ENCODE peak calls at places on chromosomes 12 and 14, in six cellular contexts. U is esophagus squamous epithelium, Q is MM.1S, M is cardiac fibroblast, O is mucosa of descending colon, A is choroid plexus epithelial cell. Y is an unnamed sample.

GRCh38 chr14:103091041-103091882 is 3.3 kb upstream of the EXOC3L4 start:
- DNase-seq in U (no peak), Q (peak; percentile 53), M (peak; percentile 46), O (peak; percentile 83), A (peak; percentile 53), Y (peak; percentile 48)

GRCh38 chr14:94044476-94045091 is 18.4 kb downstream of the OTUB2 start:
- DNase-seq in U (no peak), Q (no peak), M (no peak), O (no peak), A (no peak), Y (no peak)

GRCh38 chr12:90163975-90164374 is 455.3 kb upstream of the ATP2B1 start:
- DNase-seq in U (no peak), Q (no peak), M (no peak), O (no peak), A (no peak), Y (peak; percentile 18)

GRCh38 chr12:121955258-121956040 is 37.1 kb downstream of the CFAP251 start:
- DNase-seq in U (no peak), Q (no peak), M (peak; percentile 56), O (no peak), A (peak; percentile 63), Y (peak; percentile 51)

GRCh38 chr14:37057776-37058175 is 114.6 kb downstream of the SLC25A21 start:
- DNase-seq in U (no peak), Q (no peak), M (no peak), O (no peak), A (no peak), Y (no peak)

GRCh38 chr14:64778114-64778754 is 74.0 kb downstream of the PLEKHG3 start:
- DNase-seq in U (no peak), Q (no peak), M (peak; percentile 16), O (no peak), A (peak; percentile 19), Y (no peak)

GRCh38 chr12:87793134-87793533 is 236.1 kb downstream of the C12orf50 start:
- DNase-seq in U (no peak), Q (no peak), M (peak; percentile 26), O (no peak), A (peak; percentile 74), Y (peak; percentile 42)

GRCh38 chr14:65704412-65704811 is 291.9 kb downstream of the FUT8 start:
- DNase-seq in U (no peak), Q (no peak), M (peak; percentile 56), O (no peak), A (peak; percentile 53), Y (peak; percentile 73)

GRCh38 chr12:65720136-65720535 is 104.1 kb upstream of the HMGA2 start:
- DNase-seq in U (no peak), Q (no peak), M (peak; percentile 49), O (no peak), A (peak; percentile 61), Y (peak; percentile 78)

GRCh38 chr12:108690799-108691153 is 40.5 kb downstream of the CORO1C start:
- DNase-seq in U (no peak), Q (no peak), M (no peak), O (no peak), A (no peak), Y (no peak)

GRCh38 chr12:114339626-114340025 is 66.3 kb downstream of the TBX5 start:
- DNase-seq in U (no peak), Q (no peak), M (peak; percentile 17), O (no peak), A (no peak), Y (peak; percentile 96)

GRCh38 chr12:116698131-116698495 is 39.8 kb downstream of the SPRING1 start:
- DNase-seq in U (no peak), Q (no peak), M (no peak), O (no peak), A (no peak), Y (no peak)

GRCh38 chr12:19572920-19573558 is 133.7 kb downstream of the AEBP2 start:
- DNase-seq in U (no peak), Q (peak; percentile 46), M (peak; percentile 63), O (no peak), A (peak; percentile 82), Y (peak; percentile 59)

GRCh38 chr12:115504241-115504941 is 773.1 kb downstream of the MED13L start:
- DNase-seq in U (no peak), Q (peak; percentile 77), M (no peak), O (no peak), A (no peak), Y (no peak)

GRCh38 chr14:67432088-67432564 is 20.2 kb upstream of the PLEK2 start:
- DNase-seq in U (no peak), Q (no peak), M (no peak), O (no peak), A (no peak), Y (no peak)

GRCh38 chr14:78162202-78162601 is 8.0 kb upstream of the NRXN3 start:
- DNase-seq in U (no peak), Q (no peak), M (no peak), O (no peak), A (peak; percentile 22), Y (peak; percentile 25)

GRCh38 chr12:130617219-130617618 is 98.9 kb downstream of the RIMBP2 start:
- DNase-seq in U (no peak), Q (no peak), M (no peak), O (no peak), A (no peak), Y (no peak)

GRCh38 chr12:110277705-110278104 is 3.3 kb upstream of the ATP2A2 start:
- DNase-seq in U (no peak), Q (no peak), M (no peak), O (no peak), A (no peak), Y (no peak)

GRCh38 chr12:55742719-55743130 is at the start of gene GDF11:
- DNase-seq in U (no peak), Q (peak; percentile 60), M (peak; percentile 82), O (peak; percentile 83), A (peak; percentile 71), Y (peak; percentile 64)

GRCh38 chr14:63210812-63211211 is 6.6 kb downstream of the RHOJ start:
- DNase-seq in U (no peak), Q (no peak), M (no peak), O (no peak), A (no peak), Y (no peak)

GRCh38 chr14:61438860-61439765 is 117.7 kb downstream of the PRKCH start:
- DNase-seq in U (no peak), Q (no peak), M (peak; percentile 71), O (no peak), A (peak; percentile 91), Y (peak; percentile 30)

GRCh38 chr12:68901145-68901544 is 31.8 kb downstream of the CPM start:
- DNase-seq in U (no peak), Q (no peak), M (no peak), O (no peak), A (no peak), Y (no peak)

GRCh38 chr12:68900241-68900640 is 32.7 kb downstream of the CPM start:
- DNase-seq in U (no peak), Q (no peak), M (no peak), O (no peak), A (no peak), Y (no peak)

GRCh38 chr12:68901551-68901950 is 31.4 kb downstream of the CPM start:
- DNase-seq in U (no peak), Q (no peak), M (no peak), O (no peak), A (no peak), Y (no peak)

GRCh38 chr12:68896881-68897540 is 36.0 kb downstream of the CPM start:
- DNase-seq in U (no peak), Q (no peak), M (no peak), O (no peak), A (peak; percentile 55), Y (peak; percentile 42)

DNA sequence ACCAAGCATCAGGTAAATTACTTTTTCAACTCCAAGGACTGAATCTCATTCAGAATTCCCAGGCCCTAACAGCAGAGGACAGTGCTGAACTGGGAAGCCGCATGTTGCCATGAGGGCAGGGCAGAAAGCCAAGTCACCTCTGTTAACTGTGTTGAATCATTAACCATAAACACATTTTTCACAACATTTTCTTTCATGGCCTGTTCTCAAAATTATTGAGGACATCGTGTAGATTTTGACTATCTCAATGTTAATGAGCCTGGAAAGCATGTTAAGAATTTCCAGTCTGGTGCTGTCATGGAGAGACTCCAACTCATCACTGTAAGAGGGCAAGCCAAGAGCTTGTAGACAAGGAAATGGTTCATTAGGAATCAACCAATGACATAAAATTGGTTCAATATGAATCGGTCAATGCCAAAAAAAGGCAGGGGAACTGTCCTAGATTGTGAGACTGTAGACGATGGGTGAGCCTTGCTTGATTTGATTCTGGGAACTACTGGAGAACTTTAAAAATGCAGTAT is 33.7 kb downstream of the CPM start:
- DNase-seq in U (no peak), Q (no peak), M (peak; percentile 84), O (peak; percentile 51), A (peak; percentile 93), Y (peak; percentile 97)
- TF ChIP-seq CTCF in U (no peak), Q (no peak), M (peak; percentile 71), O (peak; percentile 28), A (peak; percentile 84), Y (peak; percentile 93)

GRCh38 chr14:73755434-73756014 is 41.3 kb upstream of the PNMA1 start:
- DNase-seq in U (no peak), Q (no peak), M (no peak), O (peak; percentile 83), A (no peak), Y (no peak)
- H3K4me3 ChIP-seq in U (peak overlapping the region; percentile 9), Q (no peak overlapping the region), M (no peak overlapping the region), O (no peak overlapping the region), A (no peak overlapping the region), Y (no peak overlapping the region)

GRCh38 chr12:68001486-68002466 is 12.5 kb downstream of the IFNG-AS1 start:
- DNase-seq in U (no peak), Q (no peak), M (no peak), O (no peak), A (peak; percentile 53), Y (peak; percentile 40)
- TF ChIP-seq CTCF in U (no peak), Q (peak; percentile 49), M (peak; percentile 17), O (no peak), A (peak; percentile 40), Y (peak; percentile 44)

GRCh38 chr12:12266389-12266872 is 413 bp downstream of the LRP6 start:
- DNase-seq in U (no peak), Q (no peak), M (peak; percentile 14), O (no peak), A (no peak), Y (no peak)

GRCh38 chr12:12267801-12268200 is 957 bp upstream of the LRP6 start:
- DNase-seq in U (no peak), Q (no peak), M (no peak), O (no peak), A (no peak), Y (no peak)

GRCh38 chr12:12265035-12265434 is 1.8 kb downstream of the LRP6 start:
- DNase-seq in U (no peak), Q (no peak), M (no peak), O (no peak), A (no peak), Y (no peak)

GRCh38 chr12:12265571-12266388 is 1.1 kb downstream of the LRP6 start:
- DNase-seq in U (no peak), Q (peak; percentile 14), M (peak; percentile 62), O (no peak), A (peak; percentile 70), Y (peak; percentile 40)

GRCh38 chr12:12266873-12267634 is at the start of gene LRP6:
- DNase-seq in U (no peak), Q (peak; percentile 75), M (peak; percentile 97), O (peak; percentile 87), A (peak; percentile 96), Y (peak; percentile 92)
- H3K4me3 ChIP-seq in U (peak within 1 kb of the TSS; percentile 90), Q (peak within 1 kb of the TSS; percentile 69), M (peak within 1 kb of the TSS; percentile 85), O (peak within 1 kb of the TSS; percentile 50), A (peak within 1 kb of the TSS; percentile 96), Y (peak within 1 kb of the TSS; percentile 71)